ENCODE peak calls at places on chromosomes 6 and 20, in four cellular contexts. J is mammary epithelial cell; Q is adrenal gland; O is CD8-positive, alpha-beta T cell. M is an unnamed sample.

GRCh38 chr6:117933471-117933870 is 26.4 kb downstream of the SLC35F1 start:
- DNase-seq in J (no peak), Q (no peak), O (no peak), M (no peak)

GRCh38 chr6:135496805-135497411 is 632 bp downstream of the AHI1 start:
- DNase-seq in J (no peak), Q (no peak), O (no peak), M (no peak)

GRCh38 chr20:61815678-61816077 is 250.0 kb downstream of the TAF4 start:
- DNase-seq in J (no peak), Q (no peak), O (no peak), M (no peak)

GRCh38 chr6:17714879-17715860 is 8.4 kb upstream of the NUP153 start:
- DNase-seq in J (peak; percentile 82), Q (no peak), O (no peak), M (peak; percentile 22)

GRCh38 chr20:40897177-40897700 is 131.4 kb upstream of the TOP1 start:
- DNase-seq in J (no peak), Q (no peak), O (no peak), M (no peak)

GRCh38 chr6:159691133-159691962 is 1.7 kb downstream of the SOD2 start:
- DNase-seq in J (peak; percentile 87), Q (no peak), O (no peak), M (no peak)

GRCh38 chr6:4772750-4773149 is 3.5 kb upstream of the CDYL start:
- DNase-seq in J (no peak), Q (no peak), O (no peak), M (no peak)

GRCh38 chr20:48657426-48658197 is 170.2 kb downstream of the PREX1 start:
- DNase-seq in J (peak; percentile 54), Q (peak; percentile 83), O (peak; percentile 50), M (peak; percentile 73)

GRCh38 chr6:139569561-139569960 is 195.1 kb upstream of the CITED2 start:
- DNase-seq in J (peak; percentile 71), Q (no peak), O (no peak), M (no peak)

GRCh38 chr20:50689864-50690263 is 1.5 kb downstream of the RIPOR3 start:
- DNase-seq in J (no peak), Q (no peak), O (no peak), M (no peak)

GRCh38 chr6:83615025-83615999 is 93.6 kb downstream of the SNAP91 start:
- DNase-seq in J (peak; percentile 12), Q (no peak), O (no peak), M (no peak)

GRCh38 chr6:19803331-19804330 is 33.5 kb upstream of the ID4 start:
- DNase-seq in J (no peak), Q (no peak), O (no peak), M (no peak)
- H3K4me3 ChIP-seq in J (peak overlapping the region; percentile 44), Q (peak overlapping the region; percentile 14), O (no peak overlapping the region), M (peak overlapping the region; percentile 70)

GRCh38 chr6:1623769-1624070 is 14.0 kb downstream of the FOXC1 start:
- DNase-seq in J (no peak), Q (no peak), O (no peak), M (no peak)

GRCh38 chr6:1622851-1623768 is 13.4 kb downstream of the FOXC1 start:
- DNase-seq in J (no peak), Q (no peak), O (no peak), M (peak; percentile 79)

GRCh38 chr6:1621328-1621701 is 11.6 kb downstream of the FOXC1 start:
- DNase-seq in J (no peak), Q (no peak), O (no peak), M (peak; percentile 65)

GRCh38 chr6:1620504-1621327 is 11.0 kb downstream of the FOXC1 start:
- DNase-seq in J (no peak), Q (no peak), O (no peak), M (no peak)

GRCh38 chr6:1622220-1622841 is 12.6 kb downstream of the FOXC1 start:
- DNase-seq in J (no peak), Q (no peak), O (no peak), M (peak; percentile 83)
- H3K27me3 ChIP-seq in J (no peaks in the 10 kb centered on the region), Q (peaks cover 3% of the 10 kb centered on the region), O (peaks cover 25% of the 10 kb centered on the region), M (no peaks in the 10 kb centered on the region)

GRCh38 chr6:43608310-43608763 is 20.7 kb downstream of the GTPBP2 start:
- DNase-seq in J (peak; percentile 45), Q (peak; percentile 82), O (peak; percentile 24), M (peak; percentile 71)
- H3K27ac ChIP-seq in J (no peak overlapping the region), Q (no peak overlapping the region), O (no peak overlapping the region), M (no peak overlapping the region)

GRCh38 chr6:43052225-43052841 is 1.3 kb downstream of the CUL7 start:
- DNase-seq in J (no peak), Q (no peak), O (no peak), M (no peak)
- H3K4me3 ChIP-seq in J (no peak overlapping the region), Q (no peak overlapping the region), O (no peak overlapping the region), M (no peak overlapping the region)

DNA sequence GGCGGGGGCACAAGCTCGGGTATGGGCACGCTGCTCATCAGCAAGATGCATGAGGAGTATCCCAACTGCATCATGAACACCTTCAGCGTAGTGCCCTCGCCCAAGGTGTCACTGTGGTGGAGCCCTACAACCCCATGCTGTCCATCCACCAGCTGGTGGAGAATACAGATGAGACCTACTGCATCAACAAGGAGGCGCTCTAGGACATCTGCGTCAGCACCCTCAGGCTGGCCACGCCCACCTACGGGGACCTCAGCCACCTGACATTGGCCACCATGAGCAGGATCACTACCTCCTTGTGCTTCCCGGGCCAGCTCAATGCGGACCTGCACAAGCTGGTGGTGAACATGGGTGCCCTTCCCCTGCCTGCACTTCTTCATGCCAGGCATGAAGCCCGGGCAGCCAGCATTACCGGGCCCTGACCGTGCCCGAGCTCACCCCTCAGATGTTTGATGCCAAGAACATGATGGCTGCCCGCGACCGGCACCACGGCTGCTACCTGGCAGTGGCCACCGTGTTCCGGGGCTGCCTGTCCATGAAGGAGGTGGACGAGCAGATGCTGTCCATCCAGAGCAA is 12.8 kb downstream of the GABRR2 start:
- DNase-seq in J (no peak), Q (no peak), O (no peak), M (no peak)
- H3K27me3 ChIP-seq in J (peaks cover 15% of the 10 kb centered on the region), Q (no peaks in the 10 kb centered on the region), O (no peaks in the 10 kb centered on the region), M (no peaks in the 10 kb centered on the region)

GRCh38 chr20:23159923-23160445 is 73.9 kb upstream of the CD93 start:
- DNase-seq in J (no peak), Q (no peak), O (no peak), M (no peak)
- H3K27ac ChIP-seq in J (no peak overlapping the region), Q (no peak overlapping the region), O (no peak overlapping the region), M (peak overlapping the region; percentile 90)

DNA sequence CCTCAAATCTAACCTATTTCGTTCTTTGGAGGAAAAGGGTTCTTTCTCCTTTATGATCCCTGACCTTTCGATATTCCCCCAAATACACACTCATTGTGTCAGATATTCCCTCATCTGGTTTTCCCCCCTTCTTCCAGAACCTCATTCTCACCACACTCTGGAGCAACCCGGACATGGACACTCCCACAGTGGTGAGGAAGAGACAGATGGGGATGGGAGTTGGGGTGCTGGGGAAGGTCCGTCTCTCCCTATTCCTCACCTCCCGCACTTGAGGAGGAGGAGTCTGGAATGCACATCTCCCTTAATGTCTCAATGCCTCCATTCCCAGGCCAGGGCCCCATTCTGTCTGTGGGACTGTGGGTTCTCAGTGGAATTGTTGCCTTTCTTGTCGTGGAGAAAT is 1.3 kb downstream of the SLC39A7 start:
- DNase-seq in J (no peak), Q (no peak), O (no peak), M (no peak)
- H3K4me3 ChIP-seq in J (peak overlapping the region; percentile 78), Q (no peak overlapping the region), O (peak overlapping the region; percentile 77), M (peak overlapping the region; percentile 95)

GRCh38 chr20:63150911-63151531 is 64.9 kb downstream of the YTHDF1 start:
- DNase-seq in J (no peak), Q (no peak), O (no peak), M (no peak)
- H3K27me3 ChIP-seq in J (peaks cover 6% of the 10 kb centered on the region), Q (peaks cover 28% of the 10 kb centered on the region), O (no peaks in the 10 kb centered on the region), M (no peaks in the 10 kb centered on the region)